ENCODE peak calls at places on chromosomes 3 and 15, in six cellular contexts. N is CD8-positive, alpha-beta T cell; H is D341Med; D is HS-27A; Z is OCI-LY7; V is AG08396. R is an unnamed sample.

GRCh38 chr3:123440181-123440580 is 8.7 kb downstream of the ADCY5 start:
- DNase-seq in N (no peak), H (no peak), D (no peak), Z (no peak), V (no peak), R (no peak)

GRCh38 chr15:85710340-85710842 is 84.3 kb downstream of the KLHL25 start:
- DNase-seq in N (no peak), H (no peak), D (no peak), Z (no peak), V (no peak), R (no peak)

GRCh38 chr3:134876836-134877235 is 81.8 kb downstream of the EPHB1 start:
- DNase-seq in N (no peak), H (no peak), D (no peak), Z (no peak), V (no peak), R (no peak)

GRCh38 chr3:195896361-195897080 is 11.8 kb downstream of the TNK2 start:
- DNase-seq in N (no peak), H (peak; percentile 65), D (no peak), Z (peak; percentile 19), V (peak; percentile 69), R (no peak)

GRCh38 chr3:2303567-2303966 is 204.9 kb downstream of the CNTN4 start:
- DNase-seq in N (no peak), H (no peak), D (no peak), Z (no peak), V (peak; percentile 2), R (peak; percentile 26)

GRCh38 chr15:90124487-90124886 is 22.2 kb upstream of the IDH2 start:
- DNase-seq in N (no peak), H (no peak), D (no peak), Z (no peak), V (no peak), R (no peak)

GRCh38 chr3:190139365-190139764 is 18.7 kb upstream of the P3H2 start:
- DNase-seq in N (no peak), H (no peak), D (no peak), Z (no peak), V (no peak), R (peak; percentile 65)

GRCh38 chr3:11568503-11569155 is 75.1 kb downstream of the VGLL4 start:
- DNase-seq in N (no peak), H (peak; percentile 36), D (peak; percentile 84), Z (no peak), V (peak; percentile 93), R (peak; percentile 68)

GRCh38 chr15:92715753-92716152 is 60.2 kb upstream of the FAM174B start:
- DNase-seq in N (no peak), H (no peak), D (no peak), Z (no peak), V (no peak), R (no peak)

GRCh38 chr15:82894971-82895520 is 57.5 kb downstream of the HOMER2 start:
- DNase-seq in N (no peak), H (peak; percentile 81), D (no peak), Z (no peak), V (peak; percentile 26), R (peak; percentile 92)

GRCh38 chr3:149610351-149611105 is 47.3 kb downstream of the WWTR1 start:
- DNase-seq in N (no peak), H (no peak), D (no peak), Z (no peak), V (peak; percentile 17), R (no peak)

GRCh38 chr15:64949383-64950141 is 37.9 kb downstream of the ANKDD1A start:
- DNase-seq in N (no peak), H (no peak), D (no peak), Z (no peak), V (no peak), R (peak; percentile 86)

GRCh38 chr15:35427091-35427490 is 118.9 kb downstream of the DPH6 start:
- DNase-seq in N (no peak), H (no peak), D (peak; percentile 75), Z (no peak), V (peak; percentile 13), R (peak; percentile 54)

GRCh38 chr3:157182879-157183278 is 22.9 kb upstream of the CCNL1 start:
- DNase-seq in N (no peak), H (no peak), D (no peak), Z (no peak), V (peak; percentile 23), R (no peak)

GRCh38 chr3:97970929-97971460 is 1.2 kb downstream of the RIOX2 start:
- DNase-seq in N (no peak), H (no peak), D (no peak), Z (peak; percentile 31), V (no peak), R (no peak)

GRCh38 chr3:11477286-11477935 is 166.3 kb downstream of the VGLL4 start:
- DNase-seq in N (no peak), H (no peak), D (no peak), Z (no peak), V (peak; percentile 75), R (peak; percentile 76)

R was measured in trophoblast cell.